ENCODE peak calls at places on chromosomes 1 and 21, in six cellular contexts. W, K, N, Q, Z and A are unnamed samples.
A peak's percentile ranks its signal among the peaks of the same experiment; 100 is the strongest.

GRCh38 chr1:91725961-91726704 is 159.8 kb downstream of the TGFBR3 start:
- DNase-seq in K (no peak), W (peak; percentile 71), Q (no peak), Z (peak; percentile 79), N (peak; percentile 27), A (peak; percentile 57)

GRCh38 chr1:156104065-156104810 is 10.3 kb upstream of the LMNA start:
- DNase-seq in Z (no peak), K (peak; percentile 83), N (peak; percentile 91), Q (peak; percentile 65), W (peak; percentile 92), A (peak; percentile 58)

GRCh38 chr1:19361231-19362147 is 49.4 kb downstream of the SLC66A1 start:
- DNase-seq in Q (no peak), K (no peak), Z (no peak), N (no peak), W (no peak), A (no peak)

GRCh38 chr1:40312238-40313205 is 4.6 kb downstream of the COL9A2 start:
- DNase-seq in Z (no peak), N (no peak), K (peak; percentile 74), W (no peak), Q (no peak), A (no peak)

GRCh38 chr1:109543988-109544735 is 4.3 kb upstream of the GNAI3 start:
- DNase-seq in W (no peak), Z (no peak), N (no peak), K (no peak), Q (no peak), A (no peak)

GRCh38 chr1:26021647-26022403 is at the start of gene EXTL1:
- DNase-seq in Z (no peak), W (no peak), Q (no peak), N (no peak), K (no peak), A (peak; percentile 56)

GRCh38 chr1:18100493-18101063 is 7.0 kb upstream of the IGSF21 start:
- DNase-seq in N (peak; percentile 75), Q (peak; percentile 76), Z (peak; percentile 18), W (peak; percentile 85), K (peak; percentile 84), A (peak; percentile 83)

GRCh38 chr1:202416641-202417040 is 68.1 kb downstream of the PPP1R12B start:
- DNase-seq in Q (no peak), N (no peak), W (no peak), Z (no peak), K (no peak), A (no peak)

GRCh38 chr1:216600730-216601426 is 122.4 kb downstream of the ESRRG start:
- DNase-seq in Q (peak; percentile 83), N (peak; percentile 90), W (peak; percentile 67), K (peak; percentile 85), Z (peak; percentile 38), A (peak; percentile 85)

GRCh38 chr1:71693581-71693980 is 588.8 kb downstream of the NEGR1 start:
- DNase-seq in Z (no peak), K (no peak), W (no peak), Q (no peak), N (no peak), A (no peak)

GRCh38 chr1:151371744-151372410 is 628 bp downstream of the SELENBP1 start:
- DNase-seq in Q (peak; percentile 67), K (peak; percentile 73), Z (no peak), W (peak; percentile 88), N (peak; percentile 45), A (no peak)

GRCh38 chr21:42607525-42608102 is 45.8 kb upstream of the PDE9A start:
- DNase-seq in N (no peak), Z (no peak), Q (no peak), K (no peak), W (no peak), A (no peak)

GRCh38 chr1:209989525-209989924 is 51.5 kb downstream of the SYT14 start:
- DNase-seq in Z (no peak), W (no peak), N (peak; percentile 8), Q (no peak), K (no peak), A (no peak)

GRCh38 chr1:229556551-229556950 is 2.0 kb downstream of the ABCB10 start:
- DNase-seq in Z (no peak), N (peak; percentile 25), Q (no peak), W (no peak), K (no peak), A (no peak)

GRCh38 chr1:225874431-225874830 is 7.7 kb downstream of the TMEM63A start:
- DNase-seq in Q (no peak), W (no peak), K (no peak), Z (no peak), N (no peak), A (no peak)

GRCh38 chr1:37473431-37474050 is 839 bp upstream of the ZC3H12A start:
- DNase-seq in K (peak; percentile 56), N (peak; percentile 43), W (no peak), Z (no peak), Q (peak; percentile 45), A (no peak)

GRCh38 chr1:20964540-20965484 is 177.7 kb upstream of the HP1BP3 start:
- DNase-seq in N (peak; percentile 46), K (peak; percentile 34), W (no peak), Q (no peak), Z (no peak), A (no peak)

GRCh38 chr1:21673277-21673780 is 4.2 kb upstream of the RAP1GAP start:
- DNase-seq in N (no peak), K (peak; percentile 33), Z (no peak), W (peak; percentile 93), Q (peak; percentile 82), A (peak; percentile 53)

GRCh38 chr1:5596651-5597050 is 395.6 kb downstream of the NPHP4 start:
- DNase-seq in W (no peak), Z (no peak), N (no peak), K (peak; percentile 4), Q (no peak), A (no peak)

GRCh38 chr1:26327956-26328362 is 10.2 kb downstream of the CD52 start:
- DNase-seq in Q (no peak), K (no peak), N (no peak), Z (no peak), W (no peak), A (no peak)

GRCh38 chr1:227766015-227766634 is 30.9 kb downstream of the SNAP47 start:
- DNase-seq in K (peak; percentile 48), Z (no peak), N (peak; percentile 43), W (no peak), Q (peak; percentile 62), A (no peak)

GRCh38 chr1:234745844-234746797 is 136.1 kb upstream of the IRF2BP2 start:
- DNase-seq in Q (no peak), N (peak; percentile 65), K (no peak), W (no peak), Z (no peak), A (no peak)

GRCh38 chr1:28273216-28273860 is 14.0 kb downstream of the SESN2 start:
- DNase-seq in Q (no peak), W (no peak), Z (no peak), K (no peak), N (no peak), A (no peak)

GRCh38 chr1:39398278-39399010 is 93.0 kb upstream of the BMP8A start:
- DNase-seq in W (peak; percentile 82), Z (peak; percentile 91), K (peak; percentile 70), N (peak; percentile 84), Q (peak; percentile 56), A (peak; percentile 75)

GRCh38 chr1:41803656-41804055 is 115.1 kb downstream of the HIVEP3 start:
- DNase-seq in N (no peak), Z (no peak), W (no peak), K (no peak), Q (no peak), A (no peak)

GRCh38 chr1:95384570-95384969 is 150.6 kb downstream of the RWDD3 start:
- DNase-seq in Q (peak; percentile 33), W (no peak), Z (no peak), K (peak; percentile 21), N (peak; percentile 75), A (peak; percentile 31)

GRCh38 chr1:11940260-11940921 is 5.9 kb downstream of the PLOD1 start:
- DNase-seq in Q (peak; percentile 65), K (peak; percentile 42), W (no peak), Z (no peak), N (peak; percentile 38), A (peak; percentile 31)

GRCh38 chr1:34066921-34067603 is 98.0 kb downstream of the CSMD2 start:
- DNase-seq in N (peak; percentile 36), K (no peak), W (no peak), Q (no peak), Z (peak; percentile 46), A (no peak)

GRCh38 chr1:162906485-162906884 is 45.5 kb upstream of the CCDC190 start:
- DNase-seq in W (no peak), N (no peak), Q (no peak), K (no peak), Z (no peak), A (no peak)
- H3K27ac ChIP-seq in W (no peak overlapping the region), N (peak overlapping the region; percentile 82), Q (no peak overlapping the region), K (no peak overlapping the region), Z (no peak overlapping the region), A (no peak overlapping the region)

GRCh38 chr1:181905944-181906597 is 155.4 kb downstream of the ZNF648 start:
- DNase-seq in K (no peak), Q (no peak), Z (no peak), W (no peak), N (no peak), A (no peak)

GRCh38 chr1:181911715-181912114 is 149.8 kb downstream of the ZNF648 start:
- DNase-seq in Z (no peak), Q (no peak), N (no peak), K (no peak), W (no peak), A (no peak)

GRCh38 chr1:181906631-181907030 is 154.9 kb downstream of the ZNF648 start:
- DNase-seq in W (no peak), N (no peak), Q (no peak), Z (no peak), K (no peak), A (no peak)

GRCh38 chr1:181909010-181909409 is 152.5 kb downstream of the ZNF648 start:
- DNase-seq in K (no peak), W (no peak), N (no peak), Z (no peak), Q (no peak), A (no peak)

GRCh38 chr1:181910905-181911304 is 150.6 kb downstream of the ZNF648 start:
- DNase-seq in Q (no peak), Z (no peak), W (no peak), N (no peak), K (no peak), A (no peak)
- TF ChIP-seq CTCF in Q (no peak), Z (no peak), W (no peak), N (peak; percentile 17), K (no peak), A (no peak)

DNA sequence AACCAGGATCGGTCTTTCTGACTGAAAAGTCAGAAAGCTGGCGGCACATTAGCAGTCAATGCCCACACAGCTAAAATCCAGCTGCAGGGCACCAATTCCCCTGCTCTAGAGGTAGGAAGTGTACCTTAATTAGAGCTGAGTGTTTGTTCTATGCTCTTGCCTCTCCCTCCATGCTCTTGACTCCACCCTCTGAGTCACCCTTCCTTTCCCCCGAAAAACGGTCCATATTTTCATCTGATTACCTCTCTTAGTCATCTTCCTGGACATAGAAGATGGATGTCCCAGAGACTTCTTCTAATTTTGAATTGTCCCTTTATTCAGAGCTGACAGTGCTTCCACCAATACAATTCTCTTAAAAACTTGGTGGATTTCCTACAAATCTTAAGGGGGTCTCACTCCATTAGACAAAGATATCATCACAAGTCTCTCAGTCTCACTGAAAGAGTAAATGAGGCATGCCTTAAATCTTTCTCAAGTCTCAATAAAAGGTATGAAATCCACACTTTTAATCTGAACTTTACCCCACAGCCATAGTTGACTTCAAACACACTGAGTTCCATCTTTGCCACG is 44.1 kb upstream of the SLC19A1 start:
- DNase-seq in W (no peak), N (no peak), Q (no peak), Z (no peak), K (no peak), A (no peak)
- H3K9me3 ChIP-seq in W (peaks cover 24% of the 10 kb centered on the region), N (peaks cover 3% of the 10 kb centered on the region), Q (no peaks in the 10 kb centered on the region), Z (peaks cover 37% of the 10 kb centered on the region), K (no peaks in the 10 kb centered on the region), A (no peaks in the 10 kb centered on the region)

GRCh38 chr1:14740466-14740865 is 142.0 kb downstream of the KAZN start:
- DNase-seq in K (no peak), W (no peak), Z (no peak), N (no peak), Q (no peak), A (no peak)
- H3K27ac ChIP-seq in K (no peak overlapping the region), W (no peak overlapping the region), Z (no peak overlapping the region), N (no peak overlapping the region), Q (no peak overlapping the region), A (no peak overlapping the region)